ENCODE peak calls at places on chromosomes 11 and 22, in eight cellular contexts. J is MM.1S, U is right lobe of liver, D is cardiac muscle cell, K is BJ, R is SJCRH30, C is body of pancreas, M is mesendoderm. A is an unnamed sample. For H3K36me3 and H3K27me3, the result is how much of the 10 kb centered on the place peaks cover.

GRCh38 chr11:63666874-63667273 is 4.3 kb downstream of the ATL3 start:
- DNase-seq in D (peak), U (no peak), C (no peak), J (no peak), R (no peak), K (no peak), M (no peak), A (no peak)

GRCh38 chr11:26276798-26277424 is 55.0 kb upstream of the ANO3 start:
- DNase-seq in D (peak), J (peak), R (peak), M (peak), C (peak), K (peak), U (no peak), A (peak)

GRCh38 chr11:10042699-10043098 is 251.3 kb downstream of the SBF2 start:
- DNase-seq in K (no peak), C (peak), U (peak), D (no peak), M (no peak), R (no peak), J (no peak), A (no peak)

GRCh38 chr22:29003975-29004646 is 57.5 kb downstream of the C22orf31 start:
- DNase-seq in U (no peak), R (no peak), K (no peak), C (peak), J (no peak), M (peak), D (no peak), A (no peak)

GRCh38 chr11:28338371-28338770 is 230.2 kb downstream of the METTL15 start:
- DNase-seq in U (no peak), C (no peak), R (no peak), J (no peak), K (no peak), M (no peak), D (no peak), A (no peak)

GRCh38 chr11:117551761-117552343 is 224.2 kb downstream of the CEP164 start:
- DNase-seq in R (no peak), C (no peak), J (no peak), D (no peak), K (no peak), M (no peak), U (no peak), A (no peak)

GRCh38 chr11:2173150-2173693 is 1.6 kb upstream of the TH start:
- DNase-seq in C (no peak), M (peak), R (no peak), D (no peak), J (no peak), U (no peak), K (no peak), A (no peak)

GRCh38 chr11:61654397-61654829 is 25.8 kb upstream of the DAGLA start:
- DNase-seq in D (peak), J (no peak), K (no peak), C (peak), U (peak), R (no peak), M (no peak), A (no peak)

GRCh38 chr22:22878801-22879674 is 8.6 kb upstream of the IGLL5 start:
- DNase-seq in U (no peak), J (peak), K (no peak), D (no peak), M (no peak), C (no peak), R (no peak), A (no peak)

GRCh38 chr11:20089796-20090653 is 70.2 kb downstream of the DBX1 start:
- DNase-seq in C (peak), R (no peak), J (no peak), D (peak), K (no peak), U (no peak), M (no peak), A (no peak)

GRCh38 chr11:65651339-65651588 is 11.5 kb downstream of the RELA start:
- DNase-seq in U (no peak), K (no peak), R (no peak), C (no peak), D (no peak), M (no peak), J (no peak), A (no peak)

GRCh38 chr11:132028380-132029240 is 658.2 kb downstream of the NTM start:
- DNase-seq in K (no peak), J (peak), U (no peak), M (peak), D (peak), C (peak), R (peak), A (peak)

GRCh38 chr11:84922836-84923235 is 704.3 kb downstream of the DLG2 start:
- DNase-seq in U (no peak), C (peak), K (no peak), M (peak), J (no peak), R (no peak), D (no peak), A (no peak)
- H3K4me3 ChIP-seq in U (no peak), C (no peak), K (no peak), M (no peak), J (no peak), R (no peak), D (peak), A (no peak)

DNA sequence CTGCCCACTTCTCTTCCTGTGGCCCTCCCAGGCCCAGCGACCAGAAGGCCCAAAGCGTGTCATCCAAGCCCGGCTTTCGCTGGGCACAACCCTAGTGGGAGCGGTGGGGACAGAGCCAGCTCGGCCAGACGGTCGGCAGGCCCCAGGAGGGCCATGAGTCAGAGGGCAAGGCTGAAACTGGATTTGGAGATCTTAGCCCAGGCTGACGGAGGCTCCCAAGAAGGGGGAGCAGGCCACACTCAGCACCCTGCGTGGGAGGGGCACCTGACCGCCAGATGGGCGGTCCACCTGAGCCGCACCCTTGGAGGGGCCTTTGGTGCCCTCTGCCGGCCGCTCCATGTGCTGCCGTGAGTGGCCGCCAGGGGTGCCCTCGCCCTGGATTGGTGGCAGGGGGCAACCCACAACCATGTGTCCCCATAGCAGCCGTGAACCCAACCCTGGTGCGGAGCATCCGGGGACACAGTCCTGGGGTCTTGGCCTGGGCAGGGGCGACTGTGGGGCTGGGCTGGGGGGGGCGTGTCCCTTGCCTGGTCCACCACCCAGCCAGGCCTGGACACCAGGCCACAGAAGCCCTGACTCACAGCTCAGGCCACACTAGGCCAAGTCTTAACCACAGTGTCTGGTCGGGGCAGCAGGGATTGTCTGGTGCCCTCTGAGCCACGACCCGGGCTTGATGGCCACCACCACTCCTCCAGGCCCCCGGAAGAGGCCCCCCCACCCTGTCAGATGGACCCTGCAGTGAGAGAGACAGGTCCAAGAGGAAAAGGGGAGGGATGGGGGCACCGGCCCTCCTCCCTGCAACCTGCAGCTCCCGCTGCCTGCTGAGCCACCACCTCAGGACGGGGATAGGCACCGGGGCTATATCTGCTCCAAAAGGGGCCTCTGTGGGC is 19.2 kb upstream of the TALDO1 start:
- DNase-seq in J (peak), R (peak), K (peak), U (peak), D (peak), C (peak), M (peak), A (peak)
- H3K36me3 ChIP-seq in J (under half), R (under half), K (under half), U (under half), D (under half), C (under half), M (under half), A (under half)

GRCh38 chr11:79192836-79193235 is 248.0 kb downstream of the TENM4 start:
- DNase-seq in U (no peak), D (no peak), R (no peak), J (no peak), C (no peak), M (no peak), K (no peak), A (no peak)
- H3K27me3 ChIP-seq in U (under half), D (under half), R (under half), J (under half), C (under half), M (under half), K (under half), A (under half)

GRCh38 chr22:38471237-38471636 is 3.3 kb downstream of the KDELR3 start:
- DNase-seq in C (no peak), U (no peak), M (no peak), D (no peak), R (no peak), K (no peak), J (no peak), A (no peak)

GRCh38 chr22:38467438-38467903 is 425 bp upstream of the KDELR3 start:
- DNase-seq in D (no peak), M (no peak), K (no peak), U (no peak), R (no peak), C (peak), J (no peak), A (no peak)

GRCh38 chr22:38468761-38469305 is 937 bp downstream of the KDELR3 start:
- DNase-seq in J (no peak), K (no peak), U (no peak), M (no peak), C (no peak), R (no peak), D (no peak), A (no peak)

GRCh38 chr22:38467904-38468760 is at the start of gene KDELR3:
- DNase-seq in M (peak), J (no peak), D (peak), K (no peak), C (peak), U (peak), R (peak), A (peak)

DNA sequence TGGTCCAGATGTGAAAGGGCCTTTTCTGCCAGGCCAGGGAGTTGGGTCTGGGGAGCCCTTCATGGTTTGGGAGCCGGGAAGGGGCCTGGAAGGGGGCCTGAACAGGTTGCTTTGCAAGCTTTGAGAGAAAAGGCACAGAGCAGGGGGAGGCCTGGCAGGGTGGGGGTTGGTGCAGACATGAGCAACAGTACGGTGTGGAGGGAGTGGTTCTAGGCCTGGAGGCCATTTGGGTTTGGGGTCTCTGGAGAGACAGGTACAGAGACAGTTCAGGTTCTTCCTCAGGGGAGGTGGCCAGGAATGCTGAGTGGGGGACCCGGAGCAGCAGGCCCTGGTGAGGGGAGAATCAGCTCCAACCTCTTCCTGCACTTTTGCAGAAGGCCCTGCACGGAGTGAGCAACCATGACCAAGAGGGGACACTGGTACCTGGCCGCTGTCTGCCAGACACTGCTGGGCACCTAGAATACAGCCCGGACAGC is 1.4 kb downstream of the KDELR3 start:
- DNase-seq in C (no peak), K (no peak), R (no peak), U (no peak), D (no peak), M (no peak), J (no peak), A (no peak)
- H3K4me3 ChIP-seq in C (no peak), K (peak), R (no peak), U (no peak), D (no peak), M (no peak), J (no peak), A (peak)

GRCh38 chr22:31284241-31284745 is 8.0 kb downstream of the PIK3IP1 start:
- DNase-seq in M (no peak), C (no peak), J (no peak), K (no peak), R (no peak), U (no peak), D (no peak), A (no peak)

GRCh38 chr22:31287818-31288495 is 4.3 kb downstream of the PIK3IP1 start:
- DNase-seq in J (no peak), M (no peak), R (no peak), C (no peak), K (no peak), U (no peak), D (no peak), A (no peak)

GRCh38 chr22:31288496-31289235 is 3.6 kb downstream of the PIK3IP1 start:
- DNase-seq in D (no peak), M (no peak), J (no peak), U (no peak), K (no peak), C (no peak), R (no peak), A (no peak)

GRCh38 chr22:31284756-31285155 is 7.5 kb downstream of the PIK3IP1 start:
- DNase-seq in M (no peak), U (no peak), K (no peak), D (no peak), J (no peak), R (no peak), C (no peak), A (no peak)

GRCh38 chr22:31286360-31287255 is 5.7 kb downstream of the PIK3IP1 start:
- DNase-seq in D (no peak), U (no peak), K (no peak), J (peak), R (peak), M (no peak), C (no peak), A (no peak)
- H3K36me3 ChIP-seq in D (under half), U (under half), K (under half), J (under half), R (under half), M (under half), C (under half), A (under half)

A was measured in MG63.